ENCODE peak calls at places on chromosomes 16 and 17, in eight cellular contexts. U is lower leg skin, H is prostate gland, S is B cell, M is sigmoid colon, F is cardiac fibroblast, A is stomach, W is endothelial cell. L is an unnamed sample.

GRCh38 chr16:3695610-3696369 is 21.5 kb downstream of the TRAP1 start:
- DNase-seq in U (no peak), H (no peak), S (no peak), M (no peak), F (no peak), A (peak), W (no peak), L (peak)

GRCh38 chr16:50566336-50566962 is 18.3 kb downstream of the NKD1 start:
- DNase-seq in U (no peak), H (no peak), S (no peak), M (no peak), F (no peak), A (no peak), W (no peak), L (no peak)

GRCh38 chr17:32356378-32356743 is 6.4 kb downstream of the ZNF207 start:
- DNase-seq in U (no peak), H (no peak), S (no peak), M (no peak), F (no peak), A (no peak), W (no peak), L (no peak)

GRCh38 chr16:84197487-84198128 is 6.7 kb downstream of the ADAD2 start:
- DNase-seq in U (no peak), H (no peak), S (no peak), M (no peak), F (no peak), A (no peak), W (no peak), L (no peak)

GRCh38 chr17:66602659-66603363 is 232.1 kb upstream of the CACNG5 start:
- DNase-seq in U (no peak), H (no peak), S (no peak), M (peak), F (peak), A (no peak), W (no peak), L (no peak)

GRCh38 chr16:83162791-83163190 is 536.0 kb downstream of the CDH13 start:
- DNase-seq in U (no peak), H (no peak), S (no peak), M (no peak), F (no peak), A (no peak), W (no peak), L (no peak)

GRCh38 chr16:2977440-2977839 is 2.8 kb downstream of the PKMYT1 start:
- DNase-seq in U (no peak), H (peak), S (no peak), M (no peak), F (no peak), A (peak), W (no peak), L (no peak)

GRCh38 chr16:90027611-90028010 is 8.4 kb upstream of the DBNDD1 start:
- DNase-seq in U (no peak), H (no peak), S (no peak), M (no peak), F (no peak), A (no peak), W (no peak), L (no peak)

GRCh38 chr16:65771707-65772106 is 594.8 kb upstream of the CDH5 start:
- DNase-seq in U (no peak), H (no peak), S (no peak), M (no peak), F (no peak), A (no peak), W (no peak), L (no peak)

GRCh38 chr16:24737391-24737871 is 8.0 kb downstream of the TNRC6A start:
- DNase-seq in U (no peak), H (no peak), S (no peak), M (no peak), F (peak), A (no peak), W (no peak), L (no peak)

GRCh38 chr16:67403976-67404555 is 10.8 kb upstream of the TPPP3 start:
- DNase-seq in U (no peak), H (no peak), S (no peak), M (no peak), F (no peak), A (no peak), W (no peak), L (no peak)

GRCh38 chr17:13931111-13931526 is 138.2 kb upstream of the COX10 start:
- DNase-seq in U (peak), H (peak), S (peak), M (peak), F (peak), A (no peak), W (no peak), L (no peak)

GRCh38 chr17:77618173-77618572 is 340.3 kb upstream of the TNRC6C start:
- DNase-seq in U (no peak), H (no peak), S (no peak), M (no peak), F (no peak), A (no peak), W (no peak), L (no peak)

GRCh38 chr16:4690946-4691665 is 2.3 kb upstream of the NUDT16L1 start:
- DNase-seq in U (no peak), H (no peak), S (no peak), M (peak), F (no peak), A (no peak), W (no peak), L (no peak)

GRCh38 chr16:79811541-79811940 is 211.0 kb upstream of the MAF start:
- DNase-seq in U (no peak), H (no peak), S (no peak), M (no peak), F (peak), A (no peak), W (no peak), L (no peak)

GRCh38 chr17:48577946-48578615 is at the start of gene HOXB4:
- DNase-seq in U (peak), H (no peak), S (peak), M (peak), F (peak), A (peak), W (peak), L (peak)

GRCh38 chr16:55672471-55672870 is 16.7 kb downstream of the SLC6A2 start:
- DNase-seq in U (no peak), H (no peak), S (no peak), M (no peak), F (peak), A (no peak), W (no peak), L (no peak)

GRCh38 chr16:79348521-79349306 is 251.8 kb downstream of the MAF start:
- DNase-seq in U (no peak), H (no peak), S (no peak), M (no peak), F (no peak), A (no peak), W (no peak), L (no peak)

GRCh38 chr17:45221997-45222272 is 250 bp downstream of the FMNL1 start:
- DNase-seq in U (no peak), H (no peak), S (no peak), M (no peak), F (no peak), A (no peak), W (no peak), L (no peak)

GRCh38 chr17:20187049-20187448 is 177.9 kb downstream of the SPECC1 start:
- DNase-seq in U (no peak), H (no peak), S (no peak), M (no peak), F (peak), A (no peak), W (no peak), L (no peak)

GRCh38 chr17:80633197-80633596 is 88.6 kb downstream of the RPTOR start:
- DNase-seq in U (no peak), H (no peak), S (no peak), M (no peak), F (no peak), A (no peak), W (no peak), L (no peak)

GRCh38 chr16:51237861-51238378 is 86.8 kb upstream of the SALL1 start:
- DNase-seq in U (no peak), H (no peak), S (no peak), M (no peak), F (no peak), A (no peak), W (no peak), L (no peak)

GRCh38 chr16:3950343-3951193 is 70.1 kb upstream of the CREBBP start:
- DNase-seq in U (peak), H (peak), S (no peak), M (peak), F (peak), A (peak), W (no peak), L (no peak)

GRCh38 chr17:76077582-76078110 is 1.3 kb upstream of the ZACN start:
- DNase-seq in U (no peak), H (no peak), S (peak), M (no peak), F (no peak), A (no peak), W (no peak), L (no peak)

GRCh38 chr17:76585649-76586593 is at the start of gene ST6GALNAC2:
- DNase-seq in U (no peak), H (peak), S (peak), M (peak), F (no peak), A (peak), W (peak), L (peak)

GRCh38 chr16:10497132-10498088 is 83.0 kb downstream of the EMP2 start:
- DNase-seq in U (no peak), H (no peak), S (no peak), M (no peak), F (no peak), A (no peak), W (no peak), L (no peak)

GRCh38 chr16:1820973-1821290 is 5.7 kb downstream of the HAGH start:
- DNase-seq in U (no peak), H (no peak), S (no peak), M (no peak), F (no peak), A (no peak), W (no peak), L (no peak)

GRCh38 chr16:48524348-48525200 is 85.4 kb downstream of the N4BP1 start:
- DNase-seq in U (no peak), H (no peak), S (no peak), M (peak), F (no peak), A (no peak), W (no peak), L (no peak)
- TF ChIP-seq CTCF in U (no peak), H (no peak), S (no peak), M (no peak), F (no peak), A (no peak), W (no peak), L (no peak)

GRCh38 chr17:71118039-71118438 is 948.7 kb downstream of the KCNJ2 start:
- DNase-seq in U (no peak), H (no peak), S (no peak), M (no peak), F (no peak), A (no peak), W (peak), L (no peak)
- TF ChIP-seq CTCF in U (no peak), H (no peak), S (no peak), M (no peak), F (no peak), A (peak), W (no peak), L (no peak)

GRCh38 chr17:67891481-67892119 is 66.3 kb downstream of the BPTF start:
- DNase-seq in U (no peak), H (peak), S (no peak), M (no peak), F (peak), A (no peak), W (no peak), L (no peak)
- TF ChIP-seq CTCF in U (no peak), H (no peak), S (no peak), M (no peak), F (peak), A (no peak), W (no peak), L (no peak)

GRCh38 chr16:22139732-22140131 is 22.6 kb upstream of the SDR42E2 start:
- DNase-seq in U (no peak), H (no peak), S (no peak), M (no peak), F (no peak), A (no peak), W (no peak), L (no peak)

GRCh38 chr16:22144520-22144919 is 17.8 kb upstream of the SDR42E2 start:
- DNase-seq in U (no peak), H (no peak), S (no peak), M (no peak), F (no peak), A (no peak), W (no peak), L (no peak)

GRCh38 chr16:22138482-22138881 is 23.8 kb upstream of the SDR42E2 start:
- DNase-seq in U (no peak), H (no peak), S (no peak), M (no peak), F (no peak), A (no peak), W (no peak), L (no peak)

GRCh38 chr16:22139008-22139407 is 23.3 kb upstream of the SDR42E2 start:
- DNase-seq in U (no peak), H (no peak), S (no peak), M (no peak), F (no peak), A (no peak), W (no peak), L (no peak)

DNA sequence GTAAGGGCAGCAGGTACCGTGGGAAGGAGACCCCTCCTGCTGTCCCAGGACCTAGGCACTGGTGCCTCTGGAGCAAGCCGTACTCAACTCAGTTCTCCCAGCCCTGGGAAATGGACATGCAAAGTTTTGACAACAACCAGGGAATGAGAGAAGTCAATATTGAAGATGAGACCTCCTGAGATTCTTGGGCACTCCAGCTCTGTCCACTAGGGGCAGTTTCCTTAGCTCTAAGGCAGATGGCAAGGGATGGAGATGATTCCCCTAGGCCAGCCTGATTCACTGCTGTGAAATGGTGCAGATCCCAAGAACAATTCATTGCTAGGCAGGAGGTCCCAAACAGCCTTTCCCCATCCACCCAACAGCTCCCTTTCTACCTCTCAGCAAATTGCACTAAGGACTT is 20.6 kb upstream of the SDR42E2 start:
- DNase-seq in U (no peak), H (no peak), S (no peak), M (no peak), F (peak), A (no peak), W (peak), L (no peak)
- TF ChIP-seq CTCF in U (no peak), H (no peak), S (peak), M (no peak), F (peak), A (no peak), W (peak), L (peak)

DNA sequence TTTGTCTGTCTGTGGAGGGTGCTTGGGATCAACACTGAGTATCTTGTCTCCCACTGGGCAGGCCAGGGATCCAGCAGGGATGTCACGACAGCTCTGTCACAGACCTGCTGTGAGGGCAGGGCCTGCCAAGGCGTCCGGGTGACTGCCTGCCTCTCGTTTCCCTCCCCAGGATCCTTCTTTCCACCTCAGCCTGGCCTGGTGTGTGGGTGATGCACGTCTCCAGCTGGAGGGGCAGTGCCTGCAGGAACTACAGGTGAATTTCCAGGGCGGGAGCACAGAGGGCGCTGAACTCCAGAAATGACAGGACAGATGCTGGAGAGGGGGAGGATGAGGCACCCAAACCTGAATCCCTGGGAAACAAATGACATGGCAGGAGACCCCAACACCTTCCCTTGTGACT is 6.8 kb upstream of the MMP15 start:
- DNase-seq in U (no peak), H (no peak), S (no peak), M (no peak), F (no peak), A (no peak), W (no peak), L (no peak)
- TF ChIP-seq CTCF in U (no peak), H (no peak), S (no peak), M (no peak), F (no peak), A (no peak), W (no peak), L (no peak)

GRCh38 chr17:29617125-29617480 is 5.6 kb downstream of the CORO6 start:
- DNase-seq in U (peak), H (peak), S (peak), M (peak), F (peak), A (peak), W (peak), L (peak)
- TF ChIP-seq CTCF in U (peak), H (no peak), S (peak), M (peak), F (peak), A (peak), W (peak), L (peak)

DNA sequence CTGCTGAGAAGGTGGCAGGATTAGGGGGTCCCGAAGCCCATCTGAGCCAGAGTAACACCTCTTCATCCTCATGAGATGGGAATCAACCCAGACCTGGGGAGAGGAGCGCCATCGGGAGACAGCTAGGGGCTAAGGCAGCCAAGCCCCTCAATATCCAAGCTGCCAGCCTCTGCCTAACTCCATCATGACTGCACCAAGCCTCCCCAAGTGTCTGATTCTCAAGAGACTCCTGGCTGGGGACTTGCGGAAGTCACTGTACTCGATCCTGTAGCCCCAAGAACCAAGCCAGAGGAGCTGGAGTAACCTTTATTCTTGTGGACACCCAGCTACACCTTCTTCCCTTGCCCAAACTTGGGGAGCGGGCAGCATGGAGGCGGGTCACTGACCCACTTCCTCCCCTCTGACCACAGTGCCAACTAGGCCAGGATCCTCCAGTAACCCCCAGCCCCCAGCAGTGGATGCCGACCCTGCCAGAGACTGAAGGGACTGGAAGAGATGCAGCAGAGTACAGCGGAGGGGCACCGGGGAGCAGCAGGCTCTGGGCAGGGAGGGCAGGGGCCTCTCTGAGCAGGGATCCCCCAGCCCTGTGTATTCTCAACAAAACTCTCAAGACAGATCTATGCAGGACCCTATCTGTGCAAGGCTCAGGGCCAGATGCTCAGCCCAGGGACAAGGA is 13.3 kb downstream of the HDAC5 start:
- DNase-seq in U (no peak), H (no peak), S (no peak), M (no peak), F (no peak), A (no peak), W (no peak), L (no peak)
- TF ChIP-seq CTCF in U (no peak), H (no peak), S (no peak), M (no peak), F (no peak), A (no peak), W (no peak), L (no peak)

DNA sequence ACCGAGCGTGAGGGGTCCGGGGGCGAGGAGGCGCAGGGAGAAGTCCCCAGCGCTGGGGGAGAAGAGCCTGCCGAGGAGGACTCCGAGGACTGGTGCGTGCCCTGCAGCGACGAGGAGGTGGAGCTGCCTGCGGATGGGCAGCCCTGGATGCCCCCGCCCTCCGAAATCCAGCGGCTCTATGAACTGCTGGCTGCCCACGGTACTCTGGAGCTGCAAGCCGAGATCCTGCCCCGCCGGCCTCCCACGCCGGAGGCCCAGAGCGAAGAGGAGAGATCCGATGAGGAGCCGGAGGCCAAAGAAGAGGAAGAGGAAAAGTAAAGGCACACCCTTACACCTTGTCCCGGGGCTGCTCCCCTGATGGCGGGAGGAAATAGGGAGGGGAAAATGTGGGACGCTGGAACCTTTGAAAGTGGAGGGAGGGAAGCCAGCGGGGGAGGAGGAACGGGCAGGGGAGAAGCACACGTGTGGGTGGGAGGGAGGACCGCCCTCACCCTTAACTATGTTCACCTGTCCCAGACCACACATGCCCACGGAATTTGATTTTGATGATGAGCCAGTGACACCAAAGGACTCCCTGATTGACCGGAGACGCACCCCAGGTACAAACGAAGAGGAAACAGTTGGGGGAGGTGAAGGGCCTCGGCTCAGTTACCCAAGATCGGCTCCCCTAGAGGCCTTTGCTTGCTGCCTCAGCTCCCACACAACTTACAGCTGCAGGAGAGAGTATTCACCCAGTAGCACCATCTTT is 916 bp downstream of the PAGR1 start:
- DNase-seq in U (no peak), H (peak), S (peak), M (peak), F (peak), A (peak), W (peak), L (peak)
- TF ChIP-seq CTCF in U (no peak), H (no peak), S (no peak), M (no peak), F (peak), A (no peak), W (no peak), L (no peak)